ENCODE peak calls at places on chromosomes 12 and 14, in four cellular contexts. V is left ventricle myocardium inferior; F is tibial artery; O is CD4-positive, CD25-positive, alpha-beta regulatory T cell. N is an unnamed sample. For H3K9me3, the result is how much of the 10 kb centered on the place peaks cover.

GRCh38 chr12:111297703-111298426 is 71.0 kb downstream of the PHETA1 start:
- DNase-seq in V (no peak), F (no peak), O (no peak), N (no peak)

GRCh38 chr12:83016226-83016835 is 329.6 kb downstream of the TMTC2 start:
- DNase-seq in V (no peak), F (no peak), O (no peak), N (no peak)

GRCh38 chr12:79424109-79424721 is 266.5 kb downstream of the PAWR start:
- DNase-seq in V (no peak), F (no peak), O (no peak), N (no peak)

GRCh38 chr12:120367252-120367923 is 1.6 kb downstream of the MSI1 start:
- DNase-seq in V (no peak), F (no peak), O (no peak), N (no peak)

GRCh38 chr12:6199531-6200265 is 502 bp upstream of the CD9 start:
- DNase-seq in V (no peak), F (peak), O (no peak), N (no peak)

GRCh38 chr14:62409909-62410308 is 635.3 kb downstream of the KCNH5 start:
- DNase-seq in V (no peak), F (no peak), O (no peak), N (no peak)

GRCh38 chr14:57610631-57611030 is 117.0 kb upstream of the CCDC198 start:
- DNase-seq in V (no peak), F (no peak), O (no peak), N (no peak)

GRCh38 chr14:64698899-64699298 is 5.3 kb upstream of the PLEKHG3 start:
- DNase-seq in V (no peak), F (peak), O (no peak), N (no peak)

GRCh38 chr12:69329669-69330428 is 18.3 kb upstream of the LYZ start:
- DNase-seq in V (no peak), F (no peak), O (peak), N (no peak)

GRCh38 chr12:51678086-51678724 is 87.2 kb downstream of the SCN8A start:
- DNase-seq in V (no peak), F (no peak), O (peak), N (no peak)

GRCh38 chr12:9702239-9702638 is 30.7 kb downstream of the CLECL1 start:
- DNase-seq in V (no peak), F (no peak), O (peak), N (no peak)

GRCh38 chr12:16972923-16973770 is 367.2 kb upstream of the LMO3 start:
- DNase-seq in V (no peak), F (no peak), O (no peak), N (no peak)

GRCh38 chr12:94134226-94134795 is 14.1 kb upstream of the PLXNC1 start:
- DNase-seq in V (no peak), F (no peak), O (peak), N (no peak)

GRCh38 chr12:70724444-70724843 is 87.2 kb upstream of the PTPRB start:
- DNase-seq in V (no peak), F (no peak), O (no peak), N (no peak)

GRCh38 chr14:35158951-35159653 is 36.8 kb downstream of the PRORP start:
- DNase-seq in V (no peak), F (no peak), O (no peak), N (no peak)

GRCh38 chr14:33986804-33987203 is 35.9 kb upstream of the EGLN3 start:
- DNase-seq in V (no peak), F (no peak), O (no peak), N (no peak)

GRCh38 chr12:26281320-26281719 is 85.9 kb downstream of the SSPN start:
- DNase-seq in V (no peak), F (no peak), O (no peak), N (no peak)

GRCh38 chr12:124518051-124518932 is 49.1 kb downstream of the NCOR2 start:
- DNase-seq in V (peak), F (peak), O (no peak), N (no peak)

GRCh38 chr14:69354383-69355154 is 43.5 kb downstream of the ERH start:
- DNase-seq in V (no peak), F (no peak), O (peak), N (peak)

GRCh38 chr14:28758253-28758915 is 8.2 kb upstream of the FOXG1 start:
- DNase-seq in V (no peak), F (no peak), O (no peak), N (no peak)

GRCh38 chr14:94005324-94005723 is 8.2 kb downstream of the CCDC197 start:
- DNase-seq in V (no peak), F (no peak), O (no peak), N (no peak)

GRCh38 chr12:118120579-118121363 is 15.2 kb upstream of the PEBP1 start:
- DNase-seq in V (peak), F (peak), O (peak), N (peak)

GRCh38 chr12:111757361-111758119 is 9.2 kb upstream of the ALDH2 start:
- DNase-seq in V (peak), F (peak), O (no peak), N (no peak)

GRCh38 chr12:76199808-76200207 is 115.3 kb upstream of the NAP1L1 start:
- DNase-seq in V (no peak), F (no peak), O (no peak), N (no peak)

GRCh38 chr14:50607181-50607580 is 47.2 kb downstream of the ATL1 start:
- DNase-seq in V (no peak), F (no peak), O (no peak), N (no peak)

GRCh38 chr12:66627270-66627987 is 51.4 kb downstream of the GRIP1 start:
- DNase-seq in V (no peak), F (no peak), O (no peak), N (no peak)

GRCh38 chr14:91225025-91225424 is 19.5 kb downstream of the GPR68 start:
- DNase-seq in V (no peak), F (no peak), O (no peak), N (no peak)

GRCh38 chr12:79444089-79444488 is 246.7 kb downstream of the PAWR start:
- DNase-seq in V (no peak), F (no peak), O (no peak), N (no peak)

GRCh38 chr12:63079791-63080395 is 71.1 kb downstream of the AVPR1A start:
- DNase-seq in V (no peak), F (no peak), O (no peak), N (no peak)

GRCh38 chr14:70086685-70087379 is 101.9 kb downstream of the SLC8A3 start:
- DNase-seq in V (no peak), F (no peak), O (no peak), N (no peak)

GRCh38 chr12:77339610-77340009 is 274.2 kb upstream of the E2F7 start:
- DNase-seq in V (no peak), F (no peak), O (no peak), N (no peak)

DNA sequence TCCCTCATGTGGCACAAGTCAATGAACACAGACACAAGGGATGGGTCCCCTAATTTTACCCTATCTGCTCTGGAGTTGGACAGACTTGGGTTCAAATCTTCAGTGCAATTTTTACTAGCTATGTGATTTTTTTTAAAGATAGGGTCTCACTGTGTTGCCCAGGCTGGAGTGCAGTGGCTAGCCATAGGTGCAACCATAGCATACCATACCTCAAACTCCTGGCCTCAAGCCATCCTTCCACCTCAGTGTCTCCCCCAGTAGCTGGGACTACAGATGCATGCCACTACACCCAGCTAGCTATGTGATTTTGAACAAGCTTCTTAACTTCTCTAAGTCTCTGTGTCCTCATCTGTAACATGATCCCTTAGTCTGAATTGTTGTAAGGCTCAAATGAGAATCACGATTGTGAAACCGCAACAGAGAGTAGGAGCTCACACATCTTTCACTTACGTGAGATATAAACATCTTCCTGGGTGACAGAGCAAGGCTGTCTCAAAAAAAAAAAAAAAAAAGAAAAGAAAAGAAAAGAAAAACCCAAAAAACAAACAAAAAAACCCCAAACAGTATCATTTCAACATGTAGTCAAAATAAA is 4.7 kb downstream of the CALCOCO1 start:
- DNase-seq in V (no peak), F (no peak), O (no peak), N (no peak)
- H3K9me3 ChIP-seq in V (under half), F (under half), O (under half), N (under half)

DNA sequence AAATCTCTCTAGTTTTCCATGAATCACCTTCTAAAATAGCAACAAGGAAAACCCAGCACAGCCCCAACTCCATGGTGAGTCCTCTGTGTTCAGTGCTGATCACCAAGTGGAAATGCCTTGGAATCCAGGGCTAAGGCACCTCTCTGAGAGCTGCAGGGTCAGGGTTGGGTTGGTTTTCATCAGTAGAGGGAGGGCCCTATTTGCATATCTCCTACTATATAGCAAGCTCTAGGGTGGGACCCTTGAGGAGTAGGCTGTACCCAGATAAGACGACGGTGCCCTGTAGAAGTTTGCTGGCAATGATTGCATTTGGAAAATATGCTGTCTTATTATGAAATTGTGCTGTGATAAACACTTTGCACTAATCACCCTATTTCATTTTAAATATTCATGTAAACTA is 1011.8 kb downstream of the TMEM121 start:
- DNase-seq in V (no peak), F (no peak), O (no peak), N (no peak)
- H3K9me3 ChIP-seq in V (under half), F (under half), O (under half), N (under half)

DNA sequence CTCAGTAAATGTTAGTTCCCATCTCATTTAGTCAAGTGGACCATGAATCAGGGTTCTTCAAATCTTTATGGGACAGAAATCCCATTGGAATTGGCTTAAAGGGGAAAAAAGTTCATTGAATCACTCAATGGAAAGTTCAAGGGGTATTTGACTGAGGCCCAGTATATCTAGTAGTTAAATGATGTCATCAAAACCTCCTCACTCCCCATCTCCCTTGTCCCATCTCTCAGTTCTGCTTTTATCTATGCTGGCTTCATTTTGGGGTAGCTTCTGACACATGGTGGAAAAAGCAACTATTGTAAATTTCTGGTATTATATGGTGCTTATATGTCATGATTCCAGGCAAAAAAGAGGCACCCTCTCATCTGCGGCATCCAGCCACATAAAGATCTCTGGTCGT is 51.9 kb downstream of the DAAM1 start:
- DNase-seq in V (no peak), F (no peak), O (no peak), N (no peak)
- H3K9me3 ChIP-seq in V (under half), F (under half), O (under half), N (under half)

DNA sequence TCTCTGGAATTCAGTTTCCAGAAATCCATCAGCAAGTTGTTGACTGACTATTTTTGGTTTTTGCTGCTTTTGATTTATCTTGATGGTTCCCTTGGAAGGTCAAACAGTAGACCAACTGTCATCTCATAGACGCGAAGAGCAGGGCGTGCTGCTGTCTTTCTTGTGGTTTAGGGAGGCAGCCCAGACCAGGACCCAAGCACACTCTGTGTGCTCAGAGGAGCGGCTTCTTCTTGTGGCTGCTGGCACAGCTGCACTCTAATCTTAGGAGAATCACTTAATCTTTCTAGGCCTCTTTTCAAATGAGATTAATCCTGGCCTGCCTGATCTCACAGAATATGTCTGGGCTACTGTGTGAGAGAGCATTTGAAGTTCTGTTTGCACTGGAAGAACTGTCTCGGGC is 60.0 kb upstream of the TRAF3 start:
- DNase-seq in V (no peak), F (no peak), O (no peak), N (no peak)
- H3K9me3 ChIP-seq in V (under half), F (under half), O (under half), N (under half)

GRCh38 chr14:19900999-19901398 is 19.4 kb upstream of the OR4K5 start:
- DNase-seq in V (no peak), F (no peak), O (no peak), N (no peak)

GRCh38 chr14:19906665-19907064 is 13.7 kb upstream of the OR4K5 start:
- DNase-seq in V (no peak), F (no peak), O (no peak), N (no peak)

DNA sequence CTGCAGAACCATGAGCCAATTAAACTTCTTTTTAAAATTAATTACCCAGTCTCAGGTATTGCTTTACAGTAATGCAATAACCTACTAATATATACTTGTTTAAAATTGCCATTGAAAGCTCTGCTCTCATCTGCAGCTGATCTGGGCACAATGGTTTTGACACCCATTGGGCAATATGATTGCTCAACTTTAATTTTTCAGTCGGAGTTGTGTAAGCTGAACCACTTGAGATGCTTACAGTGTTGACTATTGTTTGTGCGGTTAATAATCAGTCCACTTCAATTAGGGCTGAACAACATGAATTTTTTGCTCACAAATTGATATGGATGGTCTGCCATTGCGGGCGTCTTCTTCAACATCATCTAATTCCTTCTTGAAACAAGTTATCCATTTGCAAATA is 18.0 kb upstream of the OR4K5 start:
- DNase-seq in V (no peak), F (no peak), O (no peak), N (no peak)
- H3K9me3 ChIP-seq in V (under half), F (under half), O (under half), N (under half)

N was measured in T-helper 17 cell.